ENCODE peak calls at places on chromosome 16, in five cellular contexts. Z, R, B, N and S are unnamed samples.

GRCh38 chr16:56812884-56813283 is 52.1 kb upstream of the SLC12A3 start:
- DNase-seq in Z (no peak), R (peak; percentile 67), B (no peak), N (no peak), S (no peak)

GRCh38 chr16:19882641-19883040 is 2.0 kb downstream of the GPRC5B start:
- DNase-seq in Z (peak; percentile 62), R (no peak), B (peak; percentile 58), N (no peak), S (peak; percentile 48)

GRCh38 chr16:70433456-70434103 is 5.3 kb downstream of the ST3GAL2 start:
- DNase-seq in Z (no peak), R (peak; percentile 87), B (no peak), N (no peak), S (no peak)

GRCh38 chr16:23290189-23291062 is 11.7 kb upstream of the SCNN1B start:
- DNase-seq in Z (no peak), R (no peak), B (no peak), N (no peak), S (no peak)

GRCh38 chr16:69396187-69397061 is 10.6 kb upstream of the TERF2 start:
- DNase-seq in Z (peak; percentile 81), R (peak; percentile 96), B (peak; percentile 80), N (peak; percentile 84), S (peak; percentile 53)

GRCh38 chr16:5073279-5073629 is 1.6 kb downstream of the ALG1 start:
- DNase-seq in Z (no peak), R (peak; percentile 79), B (no peak), N (no peak), S (no peak)

GRCh38 chr16:86241681-86242080 is 268.6 kb upstream of the FOXF1 start:
- DNase-seq in Z (peak; percentile 21), R (no peak), B (peak; percentile 43), N (no peak), S (no peak)

GRCh38 chr16:58589311-58589890 is 40.2 kb downstream of the CNOT1 start:
- DNase-seq in Z (no peak), R (peak; percentile 11), B (no peak), N (no peak), S (no peak)

GRCh38 chr16:53056528-53056881 is 1.7 kb downstream of the CHD9 start:
- DNase-seq in Z (no peak), R (peak; percentile 66), B (no peak), N (no peak), S (no peak)

GRCh38 chr16:66741131-66741900 is 10.1 kb downstream of the DYNC1LI2 start:
- DNase-seq in Z (peak; percentile 22), R (peak; percentile 88), B (no peak), N (no peak), S (no peak)

GRCh38 chr16:23182675-23183485 is at the start of gene SCNN1G:
- DNase-seq in Z (peak; percentile 21), R (no peak), B (no peak), N (peak; percentile 17), S (peak; percentile 42)

GRCh38 chr16:69108905-69109252 is 3.4 kb downstream of the HAS3 start:
- DNase-seq in Z (no peak), R (no peak), B (no peak), N (no peak), S (no peak)

GRCh38 chr16:67962135-67962534 is 6.3 kb downstream of the SLC12A4 start:
- DNase-seq in Z (no peak), R (no peak), B (no peak), N (no peak), S (no peak)

GRCh38 chr16:57372372-57373116 is at the start of gene CX3CL1:
- DNase-seq in Z (peak; percentile 92), R (peak; percentile 39), B (peak; percentile 77), N (no peak), S (peak; percentile 86)

GRCh38 chr16:51095114-51095872 is 55.8 kb downstream of the SALL1 start:
- DNase-seq in Z (peak; percentile 7), R (no peak), B (no peak), N (no peak), S (no peak)

GRCh38 chr16:87006789-87007745 is 310.1 kb downstream of the C16orf95 start:
- DNase-seq in Z (no peak), R (peak; percentile 43), B (no peak), N (no peak), S (no peak)

GRCh38 chr16:24758373-24758772 is 28.9 kb downstream of the TNRC6A start:
- DNase-seq in Z (peak; percentile 51), R (peak; percentile 47), B (no peak), N (no peak), S (no peak)

GRCh38 chr16:14445935-14446715 is 183.9 kb downstream of the PARN start:
- DNase-seq in Z (peak; percentile 21), R (no peak), B (no peak), N (no peak), S (no peak)

GRCh38 chr16:25134306-25134705 is 22.8 kb downstream of the LCMT1 start:
- DNase-seq in Z (no peak), R (no peak), B (no peak), N (no peak), S (no peak)

GRCh38 chr16:1771864-1772361 is 570 bp upstream of the NME3 start:
- DNase-seq in Z (peak; percentile 59), R (no peak), B (no peak), N (peak; percentile 24), S (peak; percentile 54)

GRCh38 chr16:4307215-4308037 is 8.4 kb upstream of the GLIS2 start:
- DNase-seq in Z (peak; percentile 98), R (peak; percentile 94), B (peak; percentile 94), N (peak; percentile 91), S (peak; percentile 96)

GRCh38 chr16:67470314-67470713 is 10.6 kb downstream of the ATP6V0D1 start:
- DNase-seq in Z (no peak), R (no peak), B (no peak), N (no peak), S (no peak)

GRCh38 chr16:31177136-31177535 is 2.8 kb upstream of the FUS start:
- DNase-seq in Z (no peak), R (peak; percentile 59), B (no peak), N (no peak), S (no peak)

GRCh38 chr16:67845291-67846062 is 1.3 kb upstream of the NUTF2 start:
- DNase-seq in Z (no peak), R (no peak), B (no peak), N (no peak), S (no peak)

GRCh38 chr16:78837706-78838105 is 738.3 kb downstream of the WWOX start:
- DNase-seq in Z (no peak), R (no peak), B (no peak), N (no peak), S (no peak)

GRCh38 chr16:79127768-79128167 is 472.8 kb downstream of the MAF start:
- DNase-seq in Z (no peak), R (no peak), B (no peak), N (no peak), S (no peak)

GRCh38 chr16:72474511-72475123 is 302.7 kb upstream of the PMFBP1 start:
- DNase-seq in Z (no peak), R (peak; percentile 78), B (no peak), N (no peak), S (no peak)

GRCh38 chr16:53792161-53792951 is 88.4 kb downstream of the FTO start:
- DNase-seq in Z (no peak), R (no peak), B (no peak), N (no peak), S (no peak)

GRCh38 chr16:47136101-47136820 is 7.5 kb downstream of the NETO2 start:
- DNase-seq in Z (peak; percentile 14), R (peak; percentile 45), B (no peak), N (no peak), S (no peak)

DNA sequence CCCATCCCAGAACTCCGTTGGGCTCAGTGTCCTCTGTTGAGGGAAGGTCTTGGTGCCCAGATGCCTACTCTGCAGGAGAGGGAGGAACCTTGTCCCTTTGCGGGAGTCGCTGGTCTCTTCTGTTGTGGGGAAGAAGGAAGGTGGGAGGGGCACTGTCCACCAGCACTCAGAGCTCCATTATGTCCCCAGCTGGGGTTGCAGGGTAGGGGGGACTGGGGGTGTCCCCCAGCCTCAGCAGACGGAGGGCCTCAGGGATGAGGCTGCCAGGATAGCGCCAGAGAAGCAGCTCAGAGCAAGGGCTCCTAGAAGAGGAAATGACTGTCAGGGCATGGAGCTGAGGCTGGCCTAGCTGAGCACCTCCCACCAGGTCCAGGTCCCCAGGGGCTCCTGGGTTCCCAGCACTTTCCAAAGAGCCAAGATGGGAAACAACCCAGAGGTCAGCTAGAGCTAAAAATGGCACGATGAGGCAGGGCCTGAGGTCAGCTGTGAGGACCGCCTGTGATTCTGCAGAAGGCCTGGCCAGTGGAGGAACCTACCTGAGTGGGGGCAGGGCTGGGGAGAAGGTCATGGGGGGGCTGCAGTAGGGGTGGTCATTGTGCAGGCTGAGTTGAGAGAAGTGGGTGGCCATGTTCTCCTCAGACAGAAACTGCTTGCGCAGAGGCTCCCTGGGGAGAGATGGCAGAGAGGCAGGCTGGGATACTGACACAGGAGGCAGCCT is 886 bp downstream of the HCFC1R1 start:
- DNase-seq in Z (no peak), R (peak; percentile 20), B (peak; percentile 53), N (no peak), S (no peak)
- H3K18ac ChIP-seq in Z (peak overlapping the region; percentile 69), R (peak overlapping the region; percentile 96), B (peak overlapping the region; percentile 93), N (peak overlapping the region; percentile 98), S (peak overlapping the region; percentile 27)

GRCh38 chr16:28845173-28846079 is 722 bp downstream of the TUFM start:
- DNase-seq in Z (peak; percentile 63), R (peak; percentile 12), B (no peak), N (no peak), S (no peak)
- H3K4ac ChIP-seq in Z (peak overlapping the region; percentile 42), R (peak overlapping the region; percentile 88), B (peak overlapping the region; percentile 98), N (peak overlapping the region; percentile 97), S (no peak overlapping the region)

DNA sequence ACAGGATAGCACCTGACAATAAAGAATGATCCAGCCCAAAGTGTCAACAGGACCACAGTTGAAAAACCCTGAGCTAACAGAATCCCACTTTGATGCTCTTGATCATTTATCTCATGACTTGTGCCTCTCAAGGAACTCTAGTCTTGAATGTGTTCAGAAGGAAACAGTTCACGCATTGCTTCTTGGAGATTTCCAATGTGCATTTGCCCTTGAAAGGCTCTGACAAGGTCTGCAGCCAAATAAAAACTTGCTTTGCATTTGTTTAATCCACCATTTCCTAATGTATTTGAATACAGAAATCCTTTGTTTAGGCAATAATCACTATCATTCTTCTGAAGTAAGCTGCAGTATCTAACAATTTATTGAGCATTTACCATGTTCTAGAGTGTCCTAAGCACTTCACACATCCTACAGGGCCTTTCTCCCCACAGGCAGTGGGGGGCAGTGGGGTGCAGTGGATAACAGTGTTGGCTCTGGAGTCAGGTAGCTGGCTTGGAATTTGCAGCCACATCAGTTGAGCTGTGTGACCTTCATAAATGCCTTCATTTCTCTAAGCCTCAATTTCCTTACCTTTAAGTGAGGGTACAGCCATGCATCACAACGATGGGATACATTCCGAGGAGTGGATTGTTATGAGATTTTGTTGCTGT is 239.7 kb downstream of the XYLT1 start:
- DNase-seq in Z (no peak), R (no peak), B (no peak), N (no peak), S (no peak)
- H2BK15ac ChIP-seq in Z (no peak overlapping the region), R (no peak overlapping the region), B (no peak overlapping the region), N (no peak overlapping the region), S (no peak overlapping the region)

DNA sequence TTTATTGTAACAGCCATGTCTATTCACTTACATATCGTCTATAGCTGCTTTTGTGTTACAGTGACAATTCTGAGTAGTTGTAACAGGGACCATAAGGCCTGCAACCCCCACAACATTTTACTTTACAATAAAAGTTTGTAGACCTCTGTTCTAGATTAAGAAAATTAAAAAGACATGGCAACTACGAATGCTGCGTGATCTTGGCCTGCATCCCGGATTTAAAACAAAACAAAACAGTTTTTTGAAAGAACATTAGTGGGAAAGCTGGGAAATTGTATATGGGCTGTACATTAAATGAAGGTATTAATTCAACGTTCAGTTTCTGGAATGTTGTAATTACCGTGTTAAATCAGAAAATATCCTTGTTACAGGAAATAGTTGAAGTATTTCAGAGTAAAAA is 64.1 kb downstream of the RMI2 start:
- DNase-seq in Z (no peak), R (peak; percentile 45), B (no peak), N (no peak), S (no peak)
- H3K18ac ChIP-seq in Z (no peak overlapping the region), R (peak overlapping the region; percentile 67), B (no peak overlapping the region), N (no peak overlapping the region), S (no peak overlapping the region)